ENCODE peak calls at places on chromosomes 11 and 22, in ten cellular contexts. One of them, this sample, is unnamed.

GRCh38 chr11:115159122-115159665 is 345.0 kb downstream of the CADM1 start:
- DNase-seq in naive thymus-derived CD4-positive, alpha-beta T cell: no peak
- DNase-seq in lung: no peak
- DNase-seq in endothelial cell of umbilical vein: no peak
- DNase-seq in fibroblast of lung: no peak
- DNase-seq in upper lobe of right lung: no peak
- DNase-seq in colonic mucosa: no peak
- DNase-seq in uterus: no peak
- DNase-seq in kidney: peak; percentile 50
- DNase-seq in endodermal cell: no peak
- DNase-seq in this sample: no peak

GRCh38 chr11:78587446-78587845 is 12.8 kb upstream of the NARS2 start:
- DNase-seq in fibroblast of lung: no peak
- DNase-seq in endothelial cell of umbilical vein: no peak
- DNase-seq in upper lobe of right lung: no peak
- DNase-seq in uterus: no peak
- DNase-seq in naive thymus-derived CD4-positive, alpha-beta T cell: no peak
- DNase-seq in colonic mucosa: no peak
- DNase-seq in lung: no peak
- DNase-seq in kidney: no peak
- DNase-seq in endodermal cell: no peak
- DNase-seq in this sample: no peak

GRCh38 chr22:46994265-46994664 is 231.8 kb downstream of the TBC1D22A start:
- DNase-seq in fibroblast of lung: no peak
- DNase-seq in upper lobe of right lung: no peak
- DNase-seq in kidney: peak; percentile 39
- DNase-seq in colonic mucosa: no peak
- DNase-seq in lung: no peak
- DNase-seq in endothelial cell of umbilical vein: no peak
- DNase-seq in endodermal cell: no peak
- DNase-seq in naive thymus-derived CD4-positive, alpha-beta T cell: no peak
- DNase-seq in uterus: no peak
- DNase-seq in this sample: no peak

GRCh38 chr11:114340311-114341131 is 44.3 kb downstream of the NNMT start:
- DNase-seq in lung: no peak
- DNase-seq in naive thymus-derived CD4-positive, alpha-beta T cell: peak; percentile 15
- DNase-seq in fibroblast of lung: peak; percentile 85
- DNase-seq in endodermal cell: peak; percentile 75
- DNase-seq in colonic mucosa: peak; percentile 38
- DNase-seq in upper lobe of right lung: peak; percentile 63
- DNase-seq in uterus: peak; percentile 26
- DNase-seq in endothelial cell of umbilical vein: peak; percentile 86
- DNase-seq in kidney: peak; percentile 69
- DNase-seq in this sample: peak; percentile 15

GRCh38 chr11:134277176-134278001 is 1.2 kb downstream of the GLB1L3 start:
- DNase-seq in endothelial cell of umbilical vein: no peak
- DNase-seq in endodermal cell: peak; percentile 78
- DNase-seq in naive thymus-derived CD4-positive, alpha-beta T cell: no peak
- DNase-seq in upper lobe of right lung: no peak
- DNase-seq in uterus: no peak
- DNase-seq in fibroblast of lung: no peak
- DNase-seq in lung: no peak
- DNase-seq in kidney: no peak
- DNase-seq in colonic mucosa: no peak
- DNase-seq in this sample: no peak

GRCh38 chr22:30276041-30276440 is 9.4 kb upstream of the OSM start:
- DNase-seq in lung: no peak
- DNase-seq in kidney: no peak
- DNase-seq in uterus: no peak
- DNase-seq in fibroblast of lung: no peak
- DNase-seq in endodermal cell: no peak
- DNase-seq in naive thymus-derived CD4-positive, alpha-beta T cell: no peak
- DNase-seq in upper lobe of right lung: no peak
- DNase-seq in colonic mucosa: no peak
- DNase-seq in endothelial cell of umbilical vein: no peak
- DNase-seq in this sample: no peak

GRCh38 chr22:30804626-30805025 is 110.0 kb downstream of the OSBP2 start:
- DNase-seq in uterus: no peak
- DNase-seq in kidney: no peak
- DNase-seq in fibroblast of lung: no peak
- DNase-seq in endothelial cell of umbilical vein: no peak
- DNase-seq in colonic mucosa: no peak
- DNase-seq in endodermal cell: no peak
- DNase-seq in upper lobe of right lung: no peak
- DNase-seq in lung: no peak
- DNase-seq in naive thymus-derived CD4-positive, alpha-beta T cell: no peak
- DNase-seq in this sample: no peak

GRCh38 chr22:27139935-27140493 is 482.6 kb downstream of the MIAT start:
- DNase-seq in fibroblast of lung: peak; percentile 60
- DNase-seq in uterus: peak; percentile 33
- DNase-seq in naive thymus-derived CD4-positive, alpha-beta T cell: no peak
- DNase-seq in upper lobe of right lung: no peak
- DNase-seq in kidney: no peak
- DNase-seq in endodermal cell: no peak
- DNase-seq in colonic mucosa: no peak
- DNase-seq in endothelial cell of umbilical vein: peak; percentile 68
- DNase-seq in lung: no peak
- DNase-seq in this sample: no peak

GRCh38 chr11:60928563-60929001 is 4.3 kb downstream of the TMEM132A start:
- DNase-seq in lung: no peak
- DNase-seq in colonic mucosa: no peak
- DNase-seq in upper lobe of right lung: peak; percentile 61
- DNase-seq in fibroblast of lung: no peak
- DNase-seq in endodermal cell: no peak
- DNase-seq in endothelial cell of umbilical vein: no peak
- DNase-seq in uterus: no peak
- DNase-seq in naive thymus-derived CD4-positive, alpha-beta T cell: no peak
- DNase-seq in kidney: no peak
- DNase-seq in this sample: no peak

GRCh38 chr11:100550910-100551309 is 136.2 kb upstream of the ARHGAP42 start:
- DNase-seq in upper lobe of right lung: no peak
- DNase-seq in colonic mucosa: no peak
- DNase-seq in fibroblast of lung: no peak
- DNase-seq in endothelial cell of umbilical vein: no peak
- DNase-seq in naive thymus-derived CD4-positive, alpha-beta T cell: no peak
- DNase-seq in lung: no peak
- DNase-seq in endodermal cell: no peak
- DNase-seq in uterus: no peak
- DNase-seq in kidney: no peak
- DNase-seq in this sample: no peak

DNA sequence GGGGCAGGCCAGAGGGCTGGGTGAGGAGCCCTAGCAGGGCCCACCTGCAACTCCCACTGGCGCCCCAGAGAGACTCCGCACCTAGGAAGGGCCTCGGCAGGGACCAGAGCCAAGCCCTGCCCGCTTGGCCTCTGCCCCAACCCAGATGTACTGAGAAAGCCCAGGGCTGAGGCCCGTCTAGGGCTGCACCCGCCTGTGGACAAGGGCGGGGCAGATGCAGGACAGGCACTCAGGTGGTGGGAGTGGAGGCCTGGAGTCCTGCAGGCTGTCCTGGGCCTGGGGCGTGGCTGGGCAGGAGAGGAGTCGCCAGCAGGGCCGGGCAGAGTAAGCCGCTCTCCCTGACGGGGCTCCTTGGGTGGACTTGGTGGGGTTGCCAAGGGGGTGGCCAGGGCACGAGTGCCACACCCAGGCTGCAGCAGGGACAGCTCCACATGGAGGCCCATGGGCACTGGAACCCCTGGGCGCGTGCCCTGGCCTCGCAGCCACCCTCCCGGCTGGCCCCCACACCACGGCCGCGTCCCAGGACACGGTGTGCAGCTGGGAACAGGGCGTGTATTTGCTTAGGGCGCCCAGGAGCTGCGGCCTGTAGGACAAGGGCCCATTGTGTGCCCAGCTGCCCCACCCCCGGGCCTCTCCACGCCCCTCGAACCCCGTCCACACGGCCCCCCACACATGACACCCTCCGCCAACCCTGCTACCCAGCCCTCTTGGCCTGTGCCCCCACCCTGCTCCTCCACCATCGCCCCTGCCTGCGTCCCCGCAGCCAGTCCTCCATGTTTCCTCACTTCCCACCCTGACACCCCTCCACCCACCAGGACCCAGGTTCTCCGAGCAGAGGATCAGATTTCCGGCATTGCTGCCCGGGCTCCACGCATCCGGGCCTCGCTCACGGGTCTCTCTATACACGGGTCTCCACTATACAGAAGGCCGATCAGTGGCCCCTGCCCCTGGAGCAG is 11.3 kb upstream of the PIM3 start:
- DNase-seq in naive thymus-derived CD4-positive, alpha-beta T cell: no peak
- DNase-seq in endodermal cell: peak; percentile 53
- DNase-seq in kidney: peak; percentile 97
- DNase-seq in uterus: no peak
- DNase-seq in endothelial cell of umbilical vein: no peak
- DNase-seq in fibroblast of lung: no peak
- DNase-seq in upper lobe of right lung: peak; percentile 96
- DNase-seq in colonic mucosa: peak; percentile 90
- DNase-seq in lung: peak; percentile 91
- DNase-seq in this sample: no peak
- H3K27ac ChIP-seq in naive thymus-derived CD4-positive, alpha-beta T cell: no peak overlapping the region
- H3K27ac ChIP-seq in endodermal cell: no peak overlapping the region
- H3K27ac ChIP-seq in kidney: peak overlapping the region; percentile 76
- H3K27ac ChIP-seq in uterus: no peak overlapping the region
- H3K27ac ChIP-seq in endothelial cell of umbilical vein: no peak overlapping the region
- H3K27ac ChIP-seq in fibroblast of lung: no peak overlapping the region
- H3K27ac ChIP-seq in upper lobe of right lung: peak overlapping the region; percentile 90
- H3K27ac ChIP-seq in colonic mucosa: peak overlapping the region; percentile 99
- H3K27ac ChIP-seq in lung: peak overlapping the region; percentile 94
- H3K27ac ChIP-seq in this sample: no peak overlapping the region

GRCh38 chr11:10683429-10683828 is 10.1 kb downstream of the IRAG1 start:
- DNase-seq in fibroblast of lung: no peak
- DNase-seq in kidney: no peak
- DNase-seq in lung: no peak
- DNase-seq in endothelial cell of umbilical vein: no peak
- DNase-seq in colonic mucosa: no peak
- DNase-seq in upper lobe of right lung: no peak
- DNase-seq in endodermal cell: peak; percentile 55
- DNase-seq in naive thymus-derived CD4-positive, alpha-beta T cell: no peak
- DNase-seq in uterus: no peak
- DNase-seq in this sample: no peak
- H3K4me1 ChIP-seq in fibroblast of lung: no peaks in the 10 kb centered on the region
- H3K4me1 ChIP-seq in kidney: no peaks in the 10 kb centered on the region
- H3K4me1 ChIP-seq in lung: no peaks in the 10 kb centered on the region
- H3K4me1 ChIP-seq in endothelial cell of umbilical vein: no peaks in the 10 kb centered on the region
- H3K4me1 ChIP-seq in colonic mucosa: no peaks in the 10 kb centered on the region
- H3K4me1 ChIP-seq in upper lobe of right lung: no peaks in the 10 kb centered on the region
- H3K4me1 ChIP-seq in endodermal cell: no peaks in the 10 kb centered on the region
- H3K4me1 ChIP-seq in naive thymus-derived CD4-positive, alpha-beta T cell: no peaks in the 10 kb centered on the region
- H3K4me1 ChIP-seq in uterus: no peaks in the 10 kb centered on the region
- H3K4me1 ChIP-seq in this sample: no peaks in the 10 kb centered on the region

GRCh38 chr22:36027960-36028645 is 521 bp downstream of the RBFOX2 start:
- DNase-seq in endodermal cell: no peak
- DNase-seq in upper lobe of right lung: no peak
- DNase-seq in uterus: no peak
- DNase-seq in lung: peak; percentile 31
- DNase-seq in endothelial cell of umbilical vein: peak; percentile 46
- DNase-seq in naive thymus-derived CD4-positive, alpha-beta T cell: no peak
- DNase-seq in kidney: peak; percentile 85
- DNase-seq in colonic mucosa: peak; percentile 41
- DNase-seq in fibroblast of lung: no peak
- DNase-seq in this sample: no peak

GRCh38 chr22:36028646-36029405 is at the start of gene RBFOX2:
- DNase-seq in fibroblast of lung: peak; percentile 94
- DNase-seq in uterus: peak; percentile 99
- DNase-seq in lung: peak; percentile 96
- DNase-seq in kidney: peak; percentile 98
- DNase-seq in upper lobe of right lung: peak; percentile 98
- DNase-seq in naive thymus-derived CD4-positive, alpha-beta T cell: peak; percentile 46
- DNase-seq in colonic mucosa: peak; percentile 98
- DNase-seq in endothelial cell of umbilical vein: peak; percentile 97
- DNase-seq in endodermal cell: peak; percentile 100
- DNase-seq in this sample: peak; percentile 98

GRCh38 chr22:36027579-36027959 is 1.1 kb downstream of the RBFOX2 start:
- DNase-seq in naive thymus-derived CD4-positive, alpha-beta T cell: no peak
- DNase-seq in upper lobe of right lung: no peak
- DNase-seq in lung: no peak
- DNase-seq in endothelial cell of umbilical vein: no peak
- DNase-seq in endodermal cell: no peak
- DNase-seq in uterus: no peak
- DNase-seq in kidney: no peak
- DNase-seq in colonic mucosa: peak; percentile 32
- DNase-seq in fibroblast of lung: no peak
- DNase-seq in this sample: peak; percentile 14

GRCh38 chr22:36029406-36029755 is 757 bp upstream of the RBFOX2 start:
- DNase-seq in fibroblast of lung: no peak
- DNase-seq in endothelial cell of umbilical vein: no peak
- DNase-seq in kidney: no peak
- DNase-seq in upper lobe of right lung: no peak
- DNase-seq in colonic mucosa: no peak
- DNase-seq in endodermal cell: no peak
- DNase-seq in lung: no peak
- DNase-seq in uterus: no peak
- DNase-seq in naive thymus-derived CD4-positive, alpha-beta T cell: no peak
- DNase-seq in this sample: no peak

DNA sequence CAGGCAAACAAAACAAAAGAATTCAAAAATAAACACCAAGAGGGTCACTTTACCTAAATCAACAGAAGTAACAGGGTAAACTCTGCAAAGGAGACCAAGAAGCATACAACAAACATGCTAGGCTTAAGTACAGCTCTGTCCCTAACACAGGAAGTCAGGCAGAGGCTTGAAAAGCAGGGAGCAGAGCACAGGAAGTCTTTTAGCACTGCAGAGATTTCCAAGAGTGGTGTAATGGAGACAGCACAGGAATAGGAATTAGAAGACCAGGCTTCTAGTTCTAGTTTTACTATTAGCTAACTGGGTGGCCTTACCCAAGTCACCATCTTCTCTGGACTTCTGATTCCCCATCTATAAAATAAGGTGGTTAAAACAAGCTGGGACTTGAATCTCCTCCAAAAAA is 1.9 kb downstream of the RBFOX2 start:
- DNase-seq in fibroblast of lung: peak; percentile 68
- DNase-seq in kidney: no peak
- DNase-seq in uterus: no peak
- DNase-seq in endothelial cell of umbilical vein: peak; percentile 49
- DNase-seq in endodermal cell: no peak
- DNase-seq in upper lobe of right lung: no peak
- DNase-seq in lung: no peak
- DNase-seq in naive thymus-derived CD4-positive, alpha-beta T cell: no peak
- DNase-seq in colonic mucosa: no peak
- DNase-seq in this sample: no peak
- H3K27ac ChIP-seq in fibroblast of lung: peak overlapping the region; percentile 76
- H3K27ac ChIP-seq in kidney: no peak overlapping the region
- H3K27ac ChIP-seq in uterus: peak overlapping the region; percentile 93
- H3K27ac ChIP-seq in endothelial cell of umbilical vein: peak overlapping the region; percentile 0
- H3K27ac ChIP-seq in endodermal cell: no peak overlapping the region
- H3K27ac ChIP-seq in upper lobe of right lung: peak overlapping the region; percentile 74
- H3K27ac ChIP-seq in lung: peak overlapping the region; percentile 33
- H3K27ac ChIP-seq in naive thymus-derived CD4-positive, alpha-beta T cell: no peak overlapping the region
- H3K27ac ChIP-seq in colonic mucosa: no peak overlapping the region
- H3K27ac ChIP-seq in this sample: peak overlapping the region; percentile 93

DNA sequence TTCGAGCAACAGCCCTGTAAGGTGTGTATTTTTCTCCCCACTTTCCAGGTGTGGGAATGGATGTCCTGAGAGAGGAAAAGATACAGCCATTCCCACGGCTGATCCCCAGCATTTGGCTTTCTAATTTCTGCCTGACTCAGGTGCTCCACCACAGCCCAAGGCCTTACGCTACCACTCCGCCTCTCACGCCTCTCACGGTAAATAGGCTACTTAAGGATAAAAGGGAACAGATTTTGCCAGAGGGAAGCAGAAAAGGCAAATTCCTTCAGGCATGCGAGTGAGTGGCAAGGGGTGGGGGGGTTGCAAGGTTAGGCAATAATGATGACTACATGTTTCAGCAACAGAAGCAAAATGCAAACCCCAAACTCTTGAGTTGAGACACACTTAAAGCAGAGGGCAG is 9.2 kb downstream of the PVALB start:
- DNase-seq in fibroblast of lung: no peak
- DNase-seq in uterus: no peak
- DNase-seq in colonic mucosa: no peak
- DNase-seq in upper lobe of right lung: no peak
- DNase-seq in lung: peak; percentile 37
- DNase-seq in endodermal cell: no peak
- DNase-seq in naive thymus-derived CD4-positive, alpha-beta T cell: no peak
- DNase-seq in kidney: no peak
- DNase-seq in endothelial cell of umbilical vein: no peak
- DNase-seq in this sample: no peak
- H3K4me1 ChIP-seq in fibroblast of lung: no peaks in the 10 kb centered on the region
- H3K4me1 ChIP-seq in uterus: no peaks in the 10 kb centered on the region
- H3K4me1 ChIP-seq in colonic mucosa: no peaks in the 10 kb centered on the region
- H3K4me1 ChIP-seq in upper lobe of right lung: no peaks in the 10 kb centered on the region
- H3K4me1 ChIP-seq in lung: no peaks in the 10 kb centered on the region
- H3K4me1 ChIP-seq in endodermal cell: no peaks in the 10 kb centered on the region
- H3K4me1 ChIP-seq in naive thymus-derived CD4-positive, alpha-beta T cell: no peaks in the 10 kb centered on the region
- H3K4me1 ChIP-seq in kidney: peaks cover 3% of the 10 kb centered on the region
- H3K4me1 ChIP-seq in endothelial cell of umbilical vein: no peaks in the 10 kb centered on the region
- H3K4me1 ChIP-seq in this sample: no peaks in the 10 kb centered on the region

This sample was measured in heart right ventricle.